ENCODE peak calls at places on chromosomes 11 and 22, in eight cellular contexts. X is GM12864, B is brain microvascular endothelial cell, W is AG10803, E is foreskin fibroblast, A is hepatocyte, S is transverse colon, O is choroid plexus epithelial cell. H is an unnamed sample.

GRCh38 chr11:119375629-119376196 is 5.8 kb downstream of the USP2 start:
- DNase-seq in X (no peak), B (peak; percentile 27), W (peak; percentile 60), E (peak; percentile 83), A (no peak), S (peak; percentile 55), O (peak; percentile 55), H (no peak)

GRCh38 chr22:44158766-44159165 is 22.0 kb upstream of the PARVG start:
- DNase-seq in X (no peak), B (no peak), W (no peak), E (no peak), A (no peak), S (no peak), O (no peak), H (no peak)

GRCh38 chr11:74310857-74311256 is 583 bp downstream of the P4HA3 start:
- DNase-seq in X (no peak), B (no peak), W (no peak), E (no peak), A (no peak), S (no peak), O (no peak), H (no peak)

GRCh38 chr11:79258606-79259005 is 182.2 kb downstream of the TENM4 start:
- DNase-seq in X (no peak), B (no peak), W (peak; percentile 31), E (no peak), A (no peak), S (no peak), O (no peak), H (no peak)

GRCh38 chr22:17072877-17073276 is 11.9 kb upstream of the IL17RA start:
- DNase-seq in X (no peak), B (no peak), W (no peak), E (no peak), A (no peak), S (no peak), O (no peak), H (no peak)

GRCh38 chr11:1197886-1198765 is 24.7 kb upstream of the MUC5B start:
- DNase-seq in X (no peak), B (no peak), W (no peak), E (no peak), A (no peak), S (peak; percentile 6), O (no peak), H (no peak)

GRCh38 chr22:36328635-36329216 is 59.0 kb downstream of the MYH9 start:
- DNase-seq in X (no peak), B (peak; percentile 88), W (peak; percentile 69), E (peak; percentile 86), A (peak; percentile 81), S (peak; percentile 56), O (peak; percentile 92), H (no peak)

GRCh38 chr11:43907028-43907966 is 26.7 kb downstream of the ALKBH3 start:
- DNase-seq in X (no peak), B (no peak), W (no peak), E (no peak), A (no peak), S (no peak), O (no peak), H (no peak)

GRCh38 chr11:120254788-120255518 is 15.0 kb downstream of the POU2F3 start:
- DNase-seq in X (no peak), B (no peak), W (no peak), E (no peak), A (no peak), S (no peak), O (no peak), H (no peak)

GRCh38 chr22:27210111-27210739 is 552.8 kb downstream of the MIAT start:
- DNase-seq in X (no peak), B (no peak), W (no peak), E (no peak), A (no peak), S (no peak), O (no peak), H (no peak)

GRCh38 chr22:32684148-32684821 is 117.2 kb upstream of the TIMP3 start:
- DNase-seq in X (no peak), B (peak; percentile 22), W (no peak), E (no peak), A (no peak), S (no peak), O (no peak), H (no peak)

GRCh38 chr11:28463826-28464225 is 355.6 kb downstream of the METTL15 start:
- DNase-seq in X (no peak), B (peak; percentile 70), W (no peak), E (peak; percentile 65), A (no peak), S (no peak), O (peak; percentile 71), H (no peak)

GRCh38 chr11:111759375-111759774 is 6.8 kb downstream of the PPP2R1B start:
- DNase-seq in X (no peak), B (no peak), W (no peak), E (no peak), A (no peak), S (no peak), O (no peak), H (no peak)

GRCh38 chr11:61082161-61082870 is 20.0 kb upstream of the CD5 start:
- DNase-seq in X (no peak), B (no peak), W (no peak), E (no peak), A (no peak), S (no peak), O (no peak), H (no peak)

GRCh38 chr22:50326959-50327710 is at the start of gene DENND6B:
- DNase-seq in X (no peak), B (peak; percentile 32), W (peak; percentile 74), E (peak; percentile 94), A (peak; percentile 94), S (peak; percentile 83), O (peak; percentile 72), H (peak; percentile 86)

GRCh38 chr11:78446210-78446609 is 28.6 kb upstream of the GAB2 start:
- DNase-seq in X (no peak), B (no peak), W (no peak), E (no peak), A (no peak), S (no peak), O (no peak), H (no peak)

GRCh38 chr11:132007184-132007583 is 636.8 kb downstream of the NTM start:
- DNase-seq in X (no peak), B (no peak), W (no peak), E (no peak), A (no peak), S (no peak), O (no peak), H (no peak)

GRCh38 chr22:31537019-31537535 is 40.7 kb downstream of the SFI1 start:
- DNase-seq in X (peak; percentile 75), B (no peak), W (no peak), E (no peak), A (peak; percentile 16), S (no peak), O (peak; percentile 8), H (no peak)

GRCh38 chr11:123173040-123173855 is 21.8 kb downstream of the CLMP start:
- DNase-seq in X (no peak), B (peak; percentile 87), W (peak; percentile 100), E (peak; percentile 96), A (peak; percentile 31), S (no peak), O (peak; percentile 95), H (no peak)

GRCh38 chr22:17920145-17920605 is 104.2 kb downstream of the MICAL3 start:
- DNase-seq in X (no peak), B (peak; percentile 45), W (no peak), E (peak; percentile 30), A (peak; percentile 88), S (peak; percentile 79), O (peak; percentile 56), H (peak; percentile 55)

GRCh38 chr11:62607729-62608128 is 4.8 kb downstream of the EML3 start:
- DNase-seq in X (no peak), B (no peak), W (no peak), E (no peak), A (no peak), S (no peak), O (no peak), H (no peak)
- TF ChIP-seq CTCF in X (no peak), B (no peak), W (no peak), E (no peak), A (no peak), S (no peak), O (no peak), H (no peak)

DNA sequence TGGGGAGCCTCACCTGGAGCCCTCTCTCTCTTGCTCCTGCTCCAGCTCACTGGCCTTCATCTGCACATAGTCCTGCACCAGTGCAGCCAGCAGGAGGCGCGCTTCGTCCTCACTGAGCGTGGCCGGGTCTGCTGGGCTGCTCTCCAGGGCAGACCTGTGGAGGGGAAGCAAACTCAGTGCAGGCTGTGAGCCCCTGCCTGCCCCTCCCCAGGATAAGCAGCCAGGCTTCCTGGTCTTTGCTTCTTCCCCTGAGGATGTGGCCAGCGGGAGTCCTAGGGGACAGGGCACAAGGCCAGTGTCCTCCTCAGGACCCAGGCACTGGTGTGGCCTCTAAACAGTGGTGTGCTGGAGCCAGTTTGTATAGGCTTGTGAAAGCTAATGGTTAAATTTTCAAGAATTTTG is 2.2 kb downstream of the CALCA start:
- DNase-seq in X (no peak), B (peak; percentile 25), W (no peak), E (peak; percentile 54), A (peak; percentile 69), S (peak; percentile 29), O (peak; percentile 38), H (peak; percentile 77)
- TF ChIP-seq CTCF in X (peak; percentile 76), B (peak; percentile 81), W (peak; percentile 36), E (peak; percentile 51), A (peak; percentile 60), S (no peak), O (peak; percentile 68), H (peak; percentile 69)

DNA sequence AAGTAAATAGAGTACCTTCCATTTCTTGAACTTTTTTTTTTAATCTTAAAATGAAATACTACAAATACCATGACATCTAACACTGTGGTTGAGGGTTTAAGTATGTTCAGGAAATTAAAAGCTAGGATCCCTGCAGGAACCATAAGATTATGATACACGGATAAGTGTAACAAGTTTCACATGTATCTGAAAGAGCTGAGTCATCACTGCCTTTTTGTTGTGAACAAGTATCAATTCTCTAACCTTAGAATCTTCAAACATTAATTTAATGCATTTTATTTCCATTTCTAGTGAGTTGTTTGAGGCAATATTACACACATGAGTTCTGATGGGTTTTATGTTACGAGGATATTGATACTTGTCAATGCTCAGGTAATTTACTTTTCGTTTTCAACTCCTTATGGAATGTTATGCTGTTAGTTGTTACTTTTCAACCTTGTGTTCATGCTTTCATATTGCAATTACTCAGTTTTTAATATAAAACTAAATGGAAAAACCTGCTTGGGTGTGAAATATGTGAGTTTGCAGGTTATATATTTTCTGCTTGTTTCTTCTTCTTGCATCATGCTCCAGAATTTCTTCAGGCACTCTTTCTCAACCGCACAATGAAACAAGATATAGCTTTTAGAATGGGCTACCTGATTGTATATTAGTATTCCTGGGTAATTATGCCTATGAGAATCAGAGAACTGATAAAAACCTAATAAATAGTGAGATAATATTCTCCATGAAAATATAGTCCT is 361.3 kb upstream of the MTNR1B start:
- DNase-seq in X (no peak), B (no peak), W (no peak), E (no peak), A (no peak), S (no peak), O (no peak), H (no peak)
- TF ChIP-seq CTCF in X (no peak), B (no peak), W (no peak), E (no peak), A (no peak), S (no peak), O (no peak), H (no peak)

GRCh38 chr11:33182246-33182878 is 21.1 kb upstream of the CSTF3 start:
- DNase-seq in X (no peak), B (no peak), W (no peak), E (no peak), A (no peak), S (peak; percentile 34), O (no peak), H (no peak)
- TF ChIP-seq CTCF in X (no peak), B (no peak), W (no peak), E (no peak), A (no peak), S (no peak), O (no peak), H (no peak)

H was measured in Calu3.